ENCODE peak calls at places on chromosome 16, in ten cellular contexts. One of them, this sample, is unnamed.

GRCh38 chr16:29710227-29711219 is 31.5 kb downstream of the QPRT start:
- DNase-seq in sigmoid colon: no peak
- DNase-seq in body of pancreas: peak; percentile 27
- DNase-seq in Peyer's patch: peak; percentile 60
- DNase-seq in progenitor cell of endocrine pancreas: no peak
- DNase-seq in omental fat pad: no peak
- DNase-seq in esophagus squamous epithelium: no peak
- DNase-seq in RWPE2: no peak
- DNase-seq in BJ: peak; percentile 17
- DNase-seq in fibroblast of the aortic adventitia: peak; percentile 82
- DNase-seq in this sample: no peak

GRCh38 chr16:3458852-3459361 is 15.4 kb downstream of the NAA60 start:
- DNase-seq in sigmoid colon: no peak
- DNase-seq in body of pancreas: peak; percentile 69
- DNase-seq in Peyer's patch: peak; percentile 59
- DNase-seq in progenitor cell of endocrine pancreas: no peak
- DNase-seq in omental fat pad: no peak
- DNase-seq in esophagus squamous epithelium: no peak
- DNase-seq in RWPE2: no peak
- DNase-seq in BJ: no peak
- DNase-seq in fibroblast of the aortic adventitia: peak; percentile 35
- DNase-seq in this sample: no peak

GRCh38 chr16:56340864-56341365 is 84.4 kb downstream of the AMFR start:
- DNase-seq in sigmoid colon: no peak
- DNase-seq in body of pancreas: no peak
- DNase-seq in Peyer's patch: no peak
- DNase-seq in progenitor cell of endocrine pancreas: no peak
- DNase-seq in omental fat pad: no peak
- DNase-seq in esophagus squamous epithelium: no peak
- DNase-seq in RWPE2: no peak
- DNase-seq in BJ: no peak
- DNase-seq in fibroblast of the aortic adventitia: no peak
- DNase-seq in this sample: no peak

GRCh38 chr16:57264950-57265371 is 19.5 kb downstream of the PLLP start:
- DNase-seq in sigmoid colon: peak; percentile 35
- DNase-seq in body of pancreas: peak; percentile 92
- DNase-seq in Peyer's patch: peak; percentile 82
- DNase-seq in progenitor cell of endocrine pancreas: no peak
- DNase-seq in omental fat pad: no peak
- DNase-seq in esophagus squamous epithelium: no peak
- DNase-seq in RWPE2: peak; percentile 60
- DNase-seq in BJ: no peak
- DNase-seq in fibroblast of the aortic adventitia: no peak
- DNase-seq in this sample: no peak

GRCh38 chr16:26765087-26765486 is 301.6 kb upstream of the C16orf82 start:
- DNase-seq in sigmoid colon: no peak
- DNase-seq in body of pancreas: no peak
- DNase-seq in Peyer's patch: no peak
- DNase-seq in progenitor cell of endocrine pancreas: no peak
- DNase-seq in omental fat pad: no peak
- DNase-seq in esophagus squamous epithelium: no peak
- DNase-seq in RWPE2: no peak
- DNase-seq in BJ: no peak
- DNase-seq in fibroblast of the aortic adventitia: no peak
- DNase-seq in this sample: no peak

GRCh38 chr16:14018848-14019247 is 52.3 kb upstream of the MRTFB start:
- DNase-seq in sigmoid colon: no peak
- DNase-seq in body of pancreas: no peak
- DNase-seq in Peyer's patch: no peak
- DNase-seq in progenitor cell of endocrine pancreas: no peak
- DNase-seq in omental fat pad: no peak
- DNase-seq in esophagus squamous epithelium: no peak
- DNase-seq in RWPE2: no peak
- DNase-seq in BJ: no peak
- DNase-seq in fibroblast of the aortic adventitia: no peak
- DNase-seq in this sample: no peak

GRCh38 chr16:7303677-7304200 is 28.9 kb upstream of the RBFOX1 start:
- DNase-seq in sigmoid colon: no peak
- DNase-seq in body of pancreas: no peak
- DNase-seq in Peyer's patch: no peak
- DNase-seq in progenitor cell of endocrine pancreas: no peak
- DNase-seq in omental fat pad: no peak
- DNase-seq in esophagus squamous epithelium: no peak
- DNase-seq in RWPE2: no peak
- DNase-seq in BJ: no peak
- DNase-seq in fibroblast of the aortic adventitia: no peak
- DNase-seq in this sample: no peak

GRCh38 chr16:22314661-22315626 is 17.7 kb downstream of the POLR3E start:
- DNase-seq in sigmoid colon: no peak
- DNase-seq in body of pancreas: no peak
- DNase-seq in Peyer's patch: peak; percentile 42
- DNase-seq in progenitor cell of endocrine pancreas: no peak
- DNase-seq in omental fat pad: no peak
- DNase-seq in esophagus squamous epithelium: no peak
- DNase-seq in RWPE2: no peak
- DNase-seq in BJ: no peak
- DNase-seq in fibroblast of the aortic adventitia: no peak
- DNase-seq in this sample: no peak

GRCh38 chr16:67663151-67663876 is 2.6 kb downstream of the PARD6A start:
- DNase-seq in sigmoid colon: peak; percentile 63
- DNase-seq in body of pancreas: peak; percentile 54
- DNase-seq in Peyer's patch: no peak
- DNase-seq in progenitor cell of endocrine pancreas: no peak
- DNase-seq in omental fat pad: no peak
- DNase-seq in esophagus squamous epithelium: no peak
- DNase-seq in RWPE2: no peak
- DNase-seq in BJ: no peak
- DNase-seq in fibroblast of the aortic adventitia: no peak
- DNase-seq in this sample: no peak

GRCh38 chr16:799948-800833 is at the start of gene GNG13:
- DNase-seq in sigmoid colon: no peak
- DNase-seq in body of pancreas: no peak
- DNase-seq in Peyer's patch: no peak
- DNase-seq in progenitor cell of endocrine pancreas: no peak
- DNase-seq in omental fat pad: no peak
- DNase-seq in esophagus squamous epithelium: no peak
- DNase-seq in RWPE2: no peak
- DNase-seq in BJ: no peak
- DNase-seq in fibroblast of the aortic adventitia: no peak
- DNase-seq in this sample: no peak

GRCh38 chr16:73616186-73616585 is 568.3 kb upstream of the ZFHX3 start:
- DNase-seq in sigmoid colon: no peak
- DNase-seq in body of pancreas: no peak
- DNase-seq in Peyer's patch: no peak
- DNase-seq in progenitor cell of endocrine pancreas: no peak
- DNase-seq in omental fat pad: no peak
- DNase-seq in esophagus squamous epithelium: no peak
- DNase-seq in RWPE2: no peak
- DNase-seq in BJ: no peak
- DNase-seq in fibroblast of the aortic adventitia: no peak
- DNase-seq in this sample: no peak

GRCh38 chr16:12258806-12259205 is 282.3 kb downstream of the SNX29 start:
- DNase-seq in sigmoid colon: no peak
- DNase-seq in body of pancreas: no peak
- DNase-seq in Peyer's patch: no peak
- DNase-seq in progenitor cell of endocrine pancreas: no peak
- DNase-seq in omental fat pad: no peak
- DNase-seq in esophagus squamous epithelium: no peak
- DNase-seq in RWPE2: peak; percentile 6
- DNase-seq in BJ: no peak
- DNase-seq in fibroblast of the aortic adventitia: no peak
- DNase-seq in this sample: no peak

GRCh38 chr16:12262454-12263180 is 286.1 kb downstream of the SNX29 start:
- DNase-seq in sigmoid colon: no peak
- DNase-seq in body of pancreas: peak; percentile 56
- DNase-seq in Peyer's patch: peak; percentile 65
- DNase-seq in progenitor cell of endocrine pancreas: no peak
- DNase-seq in omental fat pad: no peak
- DNase-seq in esophagus squamous epithelium: no peak
- DNase-seq in RWPE2: peak; percentile 10
- DNase-seq in BJ: no peak
- DNase-seq in fibroblast of the aortic adventitia: no peak
- DNase-seq in this sample: no peak

GRCh38 chr16:12259258-12259657 is 282.7 kb downstream of the SNX29 start:
- DNase-seq in sigmoid colon: no peak
- DNase-seq in body of pancreas: no peak
- DNase-seq in Peyer's patch: no peak
- DNase-seq in progenitor cell of endocrine pancreas: no peak
- DNase-seq in omental fat pad: no peak
- DNase-seq in esophagus squamous epithelium: no peak
- DNase-seq in RWPE2: peak; percentile 21
- DNase-seq in BJ: no peak
- DNase-seq in fibroblast of the aortic adventitia: no peak
- DNase-seq in this sample: no peak

GRCh38 chr16:12260119-12260646 is 283.6 kb downstream of the SNX29 start:
- DNase-seq in sigmoid colon: no peak
- DNase-seq in body of pancreas: no peak
- DNase-seq in Peyer's patch: no peak
- DNase-seq in progenitor cell of endocrine pancreas: no peak
- DNase-seq in omental fat pad: no peak
- DNase-seq in esophagus squamous epithelium: no peak
- DNase-seq in RWPE2: no peak
- DNase-seq in BJ: no peak
- DNase-seq in fibroblast of the aortic adventitia: no peak
- DNase-seq in this sample: no peak

GRCh38 chr16:12260647-12261262 is 284.2 kb downstream of the SNX29 start:
- DNase-seq in sigmoid colon: no peak
- DNase-seq in body of pancreas: no peak
- DNase-seq in Peyer's patch: no peak
- DNase-seq in progenitor cell of endocrine pancreas: no peak
- DNase-seq in omental fat pad: no peak
- DNase-seq in esophagus squamous epithelium: no peak
- DNase-seq in RWPE2: peak; percentile 43
- DNase-seq in BJ: no peak
- DNase-seq in fibroblast of the aortic adventitia: no peak
- DNase-seq in this sample: no peak
- TF ChIP-seq CTCF in sigmoid colon: no peak
- TF ChIP-seq CTCF in body of pancreas: no peak
- TF ChIP-seq CTCF in Peyer's patch: no peak
- TF ChIP-seq CTCF in progenitor cell of endocrine pancreas: no peak
- TF ChIP-seq CTCF in omental fat pad: no peak
- TF ChIP-seq CTCF in esophagus squamous epithelium: no peak
- TF ChIP-seq CTCF in RWPE2: no peak
- TF ChIP-seq CTCF in BJ: no peak
- TF ChIP-seq CTCF in fibroblast of the aortic adventitia: no peak
- TF ChIP-seq CTCF in this sample: no peak

GRCh38 chr16:83901101-83901500 is 2.2 kb downstream of the MLYCD start:
- DNase-seq in sigmoid colon: no peak
- DNase-seq in body of pancreas: no peak
- DNase-seq in Peyer's patch: no peak
- DNase-seq in progenitor cell of endocrine pancreas: no peak
- DNase-seq in omental fat pad: no peak
- DNase-seq in esophagus squamous epithelium: no peak
- DNase-seq in RWPE2: no peak
- DNase-seq in BJ: no peak
- DNase-seq in fibroblast of the aortic adventitia: no peak
- DNase-seq in this sample: no peak
- TF ChIP-seq CTCF in sigmoid colon: no peak
- TF ChIP-seq CTCF in body of pancreas: no peak
- TF ChIP-seq CTCF in Peyer's patch: no peak
- TF ChIP-seq CTCF in progenitor cell of endocrine pancreas: no peak
- TF ChIP-seq CTCF in omental fat pad: no peak
- TF ChIP-seq CTCF in esophagus squamous epithelium: no peak
- TF ChIP-seq CTCF in RWPE2: no peak
- TF ChIP-seq CTCF in BJ: no peak
- TF ChIP-seq CTCF in fibroblast of the aortic adventitia: no peak
- TF ChIP-seq CTCF in this sample: no peak

GRCh38 chr16:89707695-89708094 is 6.2 kb upstream of the SPATA2L start:
- DNase-seq in sigmoid colon: no peak
- DNase-seq in body of pancreas: no peak
- DNase-seq in Peyer's patch: no peak
- DNase-seq in progenitor cell of endocrine pancreas: no peak
- DNase-seq in omental fat pad: no peak
- DNase-seq in esophagus squamous epithelium: no peak
- DNase-seq in RWPE2: peak; percentile 67
- DNase-seq in BJ: no peak
- DNase-seq in fibroblast of the aortic adventitia: no peak
- DNase-seq in this sample: no peak

GRCh38 chr16:89705006-89705405 is 3.5 kb upstream of the SPATA2L start:
- DNase-seq in sigmoid colon: no peak
- DNase-seq in body of pancreas: no peak
- DNase-seq in Peyer's patch: no peak
- DNase-seq in progenitor cell of endocrine pancreas: no peak
- DNase-seq in omental fat pad: no peak
- DNase-seq in esophagus squamous epithelium: no peak
- DNase-seq in RWPE2: peak; percentile 62
- DNase-seq in BJ: no peak
- DNase-seq in fibroblast of the aortic adventitia: no peak
- DNase-seq in this sample: no peak

GRCh38 chr16:89701425-89702406 is at the start of gene SPATA2L:
- DNase-seq in sigmoid colon: peak; percentile 89
- DNase-seq in body of pancreas: peak; percentile 99
- DNase-seq in Peyer's patch: peak; percentile 99
- DNase-seq in progenitor cell of endocrine pancreas: peak; percentile 95
- DNase-seq in omental fat pad: peak; percentile 66
- DNase-seq in esophagus squamous epithelium: peak; percentile 76
- DNase-seq in RWPE2: peak; percentile 98
- DNase-seq in BJ: no peak
- DNase-seq in fibroblast of the aortic adventitia: peak; percentile 59
- DNase-seq in this sample: no peak

GRCh38 chr16:89706446-89707260 is 5.1 kb upstream of the SPATA2L start:
- DNase-seq in sigmoid colon: no peak
- DNase-seq in body of pancreas: no peak
- DNase-seq in Peyer's patch: no peak
- DNase-seq in progenitor cell of endocrine pancreas: no peak
- DNase-seq in omental fat pad: no peak
- DNase-seq in esophagus squamous epithelium: no peak
- DNase-seq in RWPE2: no peak
- DNase-seq in BJ: no peak
- DNase-seq in fibroblast of the aortic adventitia: no peak
- DNase-seq in this sample: no peak

DNA sequence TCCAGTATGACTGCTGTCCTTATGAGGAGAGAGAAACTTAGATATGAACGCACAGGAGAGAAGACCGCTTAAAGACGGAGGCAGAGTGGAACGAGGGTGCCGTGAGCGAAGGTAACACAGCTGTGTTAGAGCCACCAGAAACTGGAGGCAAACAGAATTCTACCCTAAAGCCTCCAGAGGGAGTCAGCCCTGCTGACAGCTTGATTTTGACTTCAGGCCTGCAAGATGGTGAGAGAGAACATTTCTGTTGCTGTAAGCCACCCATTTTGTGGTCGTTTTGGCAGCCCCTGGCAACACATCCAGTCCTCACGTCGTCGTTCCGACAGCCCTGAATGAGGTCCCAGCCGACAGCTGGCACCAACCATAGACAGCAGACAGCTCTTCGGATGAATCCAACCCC is 2.8 kb upstream of the SPATA2L start:
- DNase-seq in sigmoid colon: no peak
- DNase-seq in body of pancreas: no peak
- DNase-seq in Peyer's patch: no peak
- DNase-seq in progenitor cell of endocrine pancreas: no peak
- DNase-seq in omental fat pad: no peak
- DNase-seq in esophagus squamous epithelium: no peak
- DNase-seq in RWPE2: no peak
- DNase-seq in BJ: no peak
- DNase-seq in fibroblast of the aortic adventitia: no peak
- DNase-seq in this sample: no peak
- TF ChIP-seq CTCF in sigmoid colon: no peak
- TF ChIP-seq CTCF in body of pancreas: no peak
- TF ChIP-seq CTCF in Peyer's patch: no peak
- TF ChIP-seq CTCF in progenitor cell of endocrine pancreas: no peak
- TF ChIP-seq CTCF in omental fat pad: no peak
- TF ChIP-seq CTCF in esophagus squamous epithelium: no peak
- TF ChIP-seq CTCF in RWPE2: no peak
- TF ChIP-seq CTCF in BJ: no peak
- TF ChIP-seq CTCF in fibroblast of the aortic adventitia: no peak
- TF ChIP-seq CTCF in this sample: no peak

GRCh38 chr16:5042574-5043171 is 8.9 kb upstream of the NAGPA start:
- DNase-seq in sigmoid colon: no peak
- DNase-seq in body of pancreas: no peak
- DNase-seq in Peyer's patch: no peak
- DNase-seq in progenitor cell of endocrine pancreas: no peak
- DNase-seq in omental fat pad: no peak
- DNase-seq in esophagus squamous epithelium: no peak
- DNase-seq in RWPE2: peak; percentile 25
- DNase-seq in BJ: no peak
- DNase-seq in fibroblast of the aortic adventitia: no peak
- DNase-seq in this sample: no peak
- TF ChIP-seq CTCF in sigmoid colon: no peak
- TF ChIP-seq CTCF in body of pancreas: no peak
- TF ChIP-seq CTCF in Peyer's patch: no peak
- TF ChIP-seq CTCF in progenitor cell of endocrine pancreas: peak; percentile 36
- TF ChIP-seq CTCF in omental fat pad: no peak
- TF ChIP-seq CTCF in esophagus squamous epithelium: no peak
- TF ChIP-seq CTCF in RWPE2: no peak
- TF ChIP-seq CTCF in BJ: peak; percentile 15
- TF ChIP-seq CTCF in fibroblast of the aortic adventitia: no peak
- TF ChIP-seq CTCF in this sample: no peak

This sample was measured in AG09319.